ENCODE peak calls at places on chromosomes 11 and 22, in four cellular contexts. E is GM23248, Z is transverse colon, R is GM04504. X is an unnamed sample.

GRCh38 chr11:37465221-37465620 is 867.2 kb upstream of the RAG2 start:
- DNase-seq in E (no peak), Z (no peak), R (no peak), X (no peak)

GRCh38 chr22:39643311-39644083 is 72.9 kb downstream of the CACNA1I start:
- DNase-seq in E (peak), Z (no peak), R (no peak), X (no peak)

GRCh38 chr11:63837027-63837688 is 1.8 kb upstream of the MARK2 start:
- DNase-seq in E (peak), Z (peak), R (no peak), X (peak)

GRCh38 chr11:102924851-102925380 is 30.6 kb downstream of the MMP13 start:
- DNase-seq in E (no peak), Z (peak), R (peak), X (no peak)

GRCh38 chr11:116454020-116454645 is 318.7 kb downstream of the BUD13 start:
- DNase-seq in E (peak), Z (peak), R (no peak), X (no peak)

GRCh38 chr11:19242184-19242932 is 1.6 kb upstream of the E2F8 start:
- DNase-seq in E (peak), Z (peak), R (no peak), X (peak)

GRCh38 chr11:77654770-77655434 is 17.3 kb upstream of the CLNS1A start:
- DNase-seq in E (no peak), Z (no peak), R (no peak), X (no peak)

GRCh38 chr22:23404689-23405365 is 175.3 kb downstream of the IGLL1 start:
- DNase-seq in E (peak), Z (no peak), R (no peak), X (peak)

GRCh38 chr11:63508009-63508408 is 2.1 kb downstream of the LGALS12 start:
- DNase-seq in E (peak), Z (no peak), R (no peak), X (no peak)

GRCh38 chr11:832529-833113 is at the start of gene CD151:
- DNase-seq in E (peak), Z (peak), R (no peak), X (peak)

GRCh38 chr11:119641991-119642745 is 86.8 kb downstream of the NECTIN1 start:
- DNase-seq in E (peak), Z (no peak), R (no peak), X (peak)

GRCh38 chr11:16012125-16012751 is 344.1 kb downstream of the SOX6 start:
- DNase-seq in E (no peak), Z (no peak), R (no peak), X (no peak)

GRCh38 chr11:57639321-57640067 is 10.2 kb downstream of the YPEL4 start:
- DNase-seq in E (peak), Z (no peak), R (no peak), X (peak)

GRCh38 chr11:61598886-61599868 is 18.3 kb upstream of the SYT7 start:
- DNase-seq in E (peak), Z (no peak), R (no peak), X (peak)